ENCODE peak calls at places on chromosomes 3 and 15, in four cellular contexts. One of them, this sample, is unnamed.
A peak's percentile ranks its signal among the peaks of the same experiment; 100 is the strongest.

GRCh38 chr3:113495035-113495434 is 19.9 kb downstream of the SPICE1 start:
- DNase-seq in transverse colon: peak; percentile 31
- DNase-seq in suprapubic skin: no peak
- DNase-seq in HCT116: peak; percentile 23
- DNase-seq in this sample: no peak

GRCh38 chr15:74406992-74407705 is 26.6 kb downstream of the SEMA7A start:
- DNase-seq in HCT116: no peak
- DNase-seq in transverse colon: no peak
- DNase-seq in suprapubic skin: no peak
- DNase-seq in this sample: no peak

GRCh38 chr15:87212041-87212440 is 1044.5 kb downstream of the NTRK3 start:
- DNase-seq in HCT116: no peak
- DNase-seq in transverse colon: no peak
- DNase-seq in suprapubic skin: no peak
- DNase-seq in this sample: no peak

GRCh38 chr3:189927975-189928895 is 192.5 kb downstream of the P3H2 start:
- DNase-seq in suprapubic skin: no peak
- DNase-seq in HCT116: no peak
- DNase-seq in transverse colon: no peak
- DNase-seq in this sample: no peak

GRCh38 chr15:71674354-71674753 is 136.0 kb upstream of the NR2E3 start:
- DNase-seq in suprapubic skin: no peak
- DNase-seq in HCT116: no peak
- DNase-seq in transverse colon: no peak
- DNase-seq in this sample: no peak

GRCh38 chr3:47073685-47074084 is 90.2 kb downstream of the SETD2 start:
- DNase-seq in HCT116: no peak
- DNase-seq in transverse colon: no peak
- DNase-seq in suprapubic skin: no peak
- DNase-seq in this sample: no peak

GRCh38 chr3:187041362-187042061 is 97.8 kb downstream of the RPL39L start:
- DNase-seq in HCT116: no peak
- DNase-seq in suprapubic skin: no peak
- DNase-seq in transverse colon: no peak
- DNase-seq in this sample: no peak

GRCh38 chr3:28050895-28051294 is 190.5 kb upstream of the CMC1 start:
- DNase-seq in transverse colon: peak; percentile 21
- DNase-seq in HCT116: peak; percentile 73
- DNase-seq in suprapubic skin: no peak
- DNase-seq in this sample: no peak

GRCh38 chr3:45783667-45784066 is 12.7 kb downstream of the SLC6A20 start:
- DNase-seq in suprapubic skin: no peak
- DNase-seq in HCT116: no peak
- DNase-seq in transverse colon: no peak
- DNase-seq in this sample: no peak

GRCh38 chr3:4290272-4290893 is 12.8 kb upstream of the SETMAR start:
- DNase-seq in transverse colon: peak; percentile 22
- DNase-seq in HCT116: no peak
- DNase-seq in suprapubic skin: no peak
- DNase-seq in this sample: no peak

GRCh38 chr3:8538223-8538622 is 36.6 kb downstream of the LMCD1 start:
- DNase-seq in transverse colon: no peak
- DNase-seq in HCT116: no peak
- DNase-seq in suprapubic skin: no peak
- DNase-seq in this sample: no peak

GRCh38 chr3:43180027-43180426 is 74.1 kb upstream of the POMGNT2 start:
- DNase-seq in suprapubic skin: no peak
- DNase-seq in transverse colon: peak; percentile 45
- DNase-seq in HCT116: no peak
- DNase-seq in this sample: no peak

GRCh38 chr3:126180477-126181397 is at the start of gene ALDH1L1:
- DNase-seq in suprapubic skin: no peak
- DNase-seq in HCT116: no peak
- DNase-seq in transverse colon: peak; percentile 57
- DNase-seq in this sample: no peak

GRCh38 chr3:148642616-148643015 is 55.1 kb upstream of the AGTR1 start:
- DNase-seq in suprapubic skin: no peak
- DNase-seq in transverse colon: no peak
- DNase-seq in HCT116: no peak
- DNase-seq in this sample: no peak

GRCh38 chr15:73781038-73781925 is 28.1 kb upstream of the INSYN1 start:
- DNase-seq in suprapubic skin: no peak
- DNase-seq in HCT116: no peak
- DNase-seq in transverse colon: no peak
- DNase-seq in this sample: no peak

GRCh38 chr3:183430325-183430957 is 2.0 kb upstream of the MCF2L2 start:
- DNase-seq in HCT116: no peak
- DNase-seq in suprapubic skin: no peak
- DNase-seq in transverse colon: no peak
- DNase-seq in this sample: no peak

GRCh38 chr3:185820973-185821758 is 3.7 kb downstream of the IGF2BP2 start:
- DNase-seq in suprapubic skin: no peak
- DNase-seq in transverse colon: no peak
- DNase-seq in HCT116: no peak
- DNase-seq in this sample: no peak

GRCh38 chr15:98754283-98755022 is 106.1 kb downstream of the IGF1R start:
- DNase-seq in transverse colon: no peak
- DNase-seq in suprapubic skin: no peak
- DNase-seq in HCT116: no peak
- DNase-seq in this sample: no peak

DNA sequence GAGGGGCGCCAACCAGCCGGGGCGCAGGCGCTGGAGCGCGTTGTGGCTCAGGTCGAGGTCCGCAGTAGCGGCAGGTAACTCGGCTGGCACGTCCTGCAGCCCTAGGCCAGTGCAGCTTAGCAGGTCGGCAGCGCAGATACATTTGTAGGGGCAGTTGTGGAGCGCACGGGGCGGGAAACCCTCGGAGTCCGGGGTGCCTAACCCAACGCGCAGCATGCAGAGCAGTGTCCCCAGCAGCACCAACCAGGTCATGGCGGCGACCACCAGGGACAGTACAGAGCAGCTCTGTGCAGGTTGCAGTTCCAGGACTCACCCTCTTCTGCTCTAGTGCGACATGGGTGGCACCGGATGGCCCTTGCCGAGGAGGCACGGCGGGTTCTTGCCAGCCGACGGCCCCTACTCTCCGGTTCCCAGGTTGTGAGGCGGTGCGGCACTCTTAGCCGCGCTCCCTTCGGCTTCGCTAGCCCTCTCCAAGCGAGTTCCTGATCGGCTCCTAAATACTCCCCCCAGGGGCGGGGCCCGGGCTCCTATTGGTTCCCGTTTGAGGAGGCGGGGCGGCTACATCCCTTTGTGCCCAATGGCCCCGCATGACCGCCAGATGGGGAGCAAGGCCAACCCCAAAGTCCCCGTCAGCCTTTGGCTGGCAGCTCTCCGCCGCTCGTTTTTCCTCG is at the start of gene AMIGO3:
- DNase-seq in HCT116: peak; percentile 61
- DNase-seq in suprapubic skin: peak; percentile 98
- DNase-seq in transverse colon: peak; percentile 97
- DNase-seq in this sample: peak; percentile 96
- TF ChIP-seq POLR2A in HCT116: peak; percentile 74
- TF ChIP-seq POLR2A in suprapubic skin: peak; percentile 6
- TF ChIP-seq POLR2A in transverse colon: peak; percentile 81
- TF ChIP-seq POLR2A in this sample: peak; percentile 78

GRCh38 chr15:89812126-89812846 is 2.4 kb downstream of the ANPEP start:
- DNase-seq in suprapubic skin: peak; percentile 88
- DNase-seq in transverse colon: peak; percentile 88
- DNase-seq in HCT116: no peak
- DNase-seq in this sample: no peak
- TF ChIP-seq POLR2AphosphoS5 in suprapubic skin: no peak
- TF ChIP-seq POLR2AphosphoS5 in transverse colon: no peak
- TF ChIP-seq POLR2AphosphoS5 in HCT116: no peak
- TF ChIP-seq POLR2AphosphoS5 in this sample: no peak

DNA sequence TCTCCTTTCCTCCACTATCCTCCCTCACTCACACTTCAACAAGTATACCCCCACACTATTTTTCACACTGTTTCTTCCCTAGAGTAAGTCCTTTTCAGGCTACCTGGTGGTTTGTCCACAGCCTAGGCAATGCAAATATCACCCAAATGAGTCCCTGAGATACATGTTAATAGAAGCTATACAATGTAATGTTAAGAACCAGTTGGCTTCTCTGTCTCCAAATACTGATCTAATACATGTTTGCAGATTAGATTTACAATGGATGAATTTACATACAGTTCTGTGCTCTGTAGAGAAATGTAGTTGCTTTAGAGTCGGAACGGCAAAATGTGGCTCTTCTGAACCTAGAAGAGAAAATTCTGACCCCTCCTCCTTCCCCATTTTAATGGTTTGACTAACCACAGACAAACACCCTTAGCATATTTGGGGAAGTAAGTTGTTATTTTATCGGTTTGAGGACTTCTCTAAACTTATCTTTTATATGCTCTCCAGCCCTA is 63.6 kb upstream of the MBNL1 start:
- DNase-seq in suprapubic skin: no peak
- DNase-seq in transverse colon: no peak
- DNase-seq in HCT116: no peak
- DNase-seq in this sample: no peak
- TF ChIP-seq POLR2A in suprapubic skin: no peak
- TF ChIP-seq POLR2A in transverse colon: peak; percentile 43
- TF ChIP-seq POLR2A in HCT116: no peak
- TF ChIP-seq POLR2A in this sample: no peak

DNA sequence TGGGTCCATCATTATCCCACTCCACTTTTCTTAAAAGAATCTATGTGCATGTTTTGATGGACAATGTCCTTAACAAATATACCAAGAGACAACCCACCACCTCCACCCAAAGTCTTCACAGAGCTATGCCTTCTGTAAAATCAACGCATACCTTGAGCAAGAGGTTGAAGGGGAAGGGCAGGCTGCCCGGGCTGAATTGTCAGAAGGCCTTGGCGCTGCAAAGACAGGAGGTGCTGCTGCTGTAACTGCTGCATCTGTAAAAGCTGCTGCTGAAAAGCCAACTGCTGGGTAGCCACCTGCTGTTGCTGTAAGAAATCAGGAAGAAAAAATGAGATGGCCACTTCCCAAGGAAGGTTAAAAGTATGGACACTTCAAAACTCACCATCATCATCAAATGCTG is 536.7 kb downstream of the FOXP1 start:
- DNase-seq in suprapubic skin: no peak
- DNase-seq in HCT116: no peak
- DNase-seq in transverse colon: no peak
- DNase-seq in this sample: no peak
- TF ChIP-seq POLR2AphosphoS5 in suprapubic skin: no peak
- TF ChIP-seq POLR2AphosphoS5 in HCT116: no peak
- TF ChIP-seq POLR2AphosphoS5 in transverse colon: no peak
- TF ChIP-seq POLR2AphosphoS5 in this sample: no peak

DNA sequence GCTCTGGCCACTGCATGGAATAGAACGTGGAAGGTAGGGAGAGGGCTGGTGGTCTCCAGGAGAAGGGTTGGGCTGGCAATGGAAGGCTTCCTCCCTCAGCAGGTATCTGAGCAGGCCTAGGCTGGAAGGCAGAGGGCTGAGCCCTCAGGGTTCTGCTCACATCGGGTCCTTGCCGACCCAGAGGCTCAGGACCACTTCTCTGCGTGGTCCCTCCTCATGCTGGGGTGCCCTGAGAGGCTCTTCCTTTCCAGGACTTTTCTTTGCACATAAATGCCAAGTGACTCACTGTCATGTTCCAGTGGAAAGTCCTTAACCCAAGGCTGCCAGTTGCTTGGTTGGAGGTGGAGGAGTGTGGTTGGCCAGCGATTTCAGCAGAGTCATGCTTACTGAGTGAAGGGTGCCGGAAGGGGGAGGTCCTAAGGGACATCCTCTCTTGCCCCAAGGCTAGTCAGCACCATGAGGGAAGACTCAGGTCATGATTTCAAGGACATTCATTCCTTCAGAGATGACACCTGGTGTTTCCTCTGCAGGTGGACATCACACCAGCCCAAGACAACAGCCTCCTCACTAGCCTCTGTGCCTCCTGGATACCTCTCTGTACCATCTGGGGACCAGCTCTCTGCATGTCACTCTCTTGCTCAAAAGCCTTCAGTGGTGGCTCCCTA is 8.2 kb downstream of the SLC6A6 start:
- DNase-seq in HCT116: no peak
- DNase-seq in suprapubic skin: no peak
- DNase-seq in transverse colon: peak; percentile 33
- DNase-seq in this sample: no peak
- TF ChIP-seq POLR2A in HCT116: no peak
- TF ChIP-seq POLR2A in suprapubic skin: no peak
- TF ChIP-seq POLR2A in transverse colon: no peak
- TF ChIP-seq POLR2A in this sample: no peak

DNA sequence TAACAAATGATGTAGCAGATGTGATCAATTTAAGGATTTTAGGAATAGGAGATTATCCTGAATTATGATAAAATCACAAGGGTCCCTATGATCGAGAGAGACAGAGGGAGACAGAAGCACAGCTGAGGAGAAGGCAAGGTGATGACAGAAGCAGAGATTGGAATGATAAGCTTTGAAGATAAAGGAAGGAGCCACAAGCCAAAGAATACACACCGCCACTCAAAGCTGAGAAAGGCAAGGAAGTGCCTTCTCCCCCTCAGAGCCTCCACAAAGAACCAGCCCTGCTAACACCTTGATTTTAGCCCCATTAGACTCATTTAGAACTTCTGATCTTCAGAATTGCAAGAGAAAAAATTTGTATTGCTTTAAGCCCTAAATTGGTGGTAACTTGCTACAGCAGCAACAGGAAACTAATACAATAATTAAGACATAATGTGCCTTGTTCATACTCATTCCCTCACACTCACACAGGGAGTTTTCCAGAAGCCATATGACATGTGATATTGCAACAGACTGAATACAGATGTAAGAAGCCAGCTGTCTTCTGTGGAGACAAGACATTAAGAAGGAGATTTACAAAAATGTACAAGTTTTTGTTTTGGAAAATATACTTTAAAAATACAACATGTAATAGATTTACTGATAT is 38.2 kb downstream of the TRANK1 start:
- DNase-seq in transverse colon: no peak
- DNase-seq in suprapubic skin: no peak
- DNase-seq in HCT116: no peak
- DNase-seq in this sample: no peak
- TF ChIP-seq POLR2AphosphoS5 in transverse colon: no peak
- TF ChIP-seq POLR2AphosphoS5 in suprapubic skin: no peak
- TF ChIP-seq POLR2AphosphoS5 in HCT116: no peak
- TF ChIP-seq POLR2AphosphoS5 in this sample: no peak

GRCh38 chr3:119322523-119323400 is 28.6 kb downstream of the ARHGAP31 start:
- DNase-seq in transverse colon: peak; percentile 89
- DNase-seq in suprapubic skin: peak; percentile 92
- DNase-seq in HCT116: peak; percentile 48
- DNase-seq in this sample: peak; percentile 78
- TF ChIP-seq POLR2A in transverse colon: peak; percentile 69
- TF ChIP-seq POLR2A in suprapubic skin: no peak
- TF ChIP-seq POLR2A in HCT116: peak; percentile 83
- TF ChIP-seq POLR2A in this sample: peak; percentile 63

DNA sequence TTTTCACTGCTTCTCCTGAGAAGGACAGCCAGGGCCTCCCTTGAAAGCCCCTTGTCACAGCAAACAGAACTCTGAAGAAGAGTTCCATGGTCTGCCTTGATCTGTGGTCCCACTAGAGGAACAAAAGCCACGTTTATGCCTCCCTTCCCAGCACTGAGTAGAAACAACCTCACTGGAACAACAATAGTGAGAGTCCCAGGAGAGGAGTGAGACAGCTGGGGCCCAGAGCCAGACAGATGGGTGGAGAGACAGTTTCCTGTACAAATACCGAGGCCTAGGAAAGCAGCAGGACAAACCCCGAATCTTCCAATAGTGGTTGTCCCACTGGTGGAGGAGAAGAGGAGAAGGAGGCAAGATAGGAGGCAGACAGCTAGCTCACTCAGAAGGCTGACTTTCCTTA is 106.1 kb downstream of the WDR76 start:
- DNase-seq in suprapubic skin: no peak
- DNase-seq in transverse colon: no peak
- DNase-seq in HCT116: no peak
- DNase-seq in this sample: no peak
- TF ChIP-seq POLR2AphosphoS5 in suprapubic skin: no peak
- TF ChIP-seq POLR2AphosphoS5 in transverse colon: no peak
- TF ChIP-seq POLR2AphosphoS5 in HCT116: no peak
- TF ChIP-seq POLR2AphosphoS5 in this sample: no peak

This sample was measured in GM12891.